ENCODE peak calls at places on chromosomes 1 and 21, in eight cellular contexts. One of them, this sample, is unnamed.

GRCh38 chr1:239434181-239434580 is 47.8 kb downstream of the CHRM3 start:
- DNase-seq in left ventricle myocardium inferior: no peak
- DNase-seq in lung: no peak
- DNase-seq in colonic mucosa: no peak
- DNase-seq in sigmoid colon: no peak
- DNase-seq in uterus: no peak
- DNase-seq in mesenchymal stem cell: no peak
- DNase-seq in cardiac muscle cell: no peak
- DNase-seq in this sample: no peak

GRCh38 chr1:38071530-38072266 is 25.1 kb upstream of the POU3F1 start:
- DNase-seq in left ventricle myocardium inferior: no peak
- DNase-seq in lung: no peak
- DNase-seq in colonic mucosa: no peak
- DNase-seq in sigmoid colon: no peak
- DNase-seq in uterus: no peak
- DNase-seq in mesenchymal stem cell: peak
- DNase-seq in cardiac muscle cell: no peak
- DNase-seq in this sample: peak

GRCh38 chr1:238458924-238459323 is 568.2 kb upstream of the ZP4 start:
- DNase-seq in left ventricle myocardium inferior: no peak
- DNase-seq in lung: no peak
- DNase-seq in colonic mucosa: no peak
- DNase-seq in sigmoid colon: no peak
- DNase-seq in uterus: no peak
- DNase-seq in mesenchymal stem cell: no peak
- DNase-seq in cardiac muscle cell: no peak
- DNase-seq in this sample: no peak

GRCh38 chr1:65527211-65527610 is 106.7 kb downstream of the LEPR start:
- DNase-seq in left ventricle myocardium inferior: no peak
- DNase-seq in lung: no peak
- DNase-seq in colonic mucosa: no peak
- DNase-seq in sigmoid colon: no peak
- DNase-seq in uterus: no peak
- DNase-seq in mesenchymal stem cell: peak
- DNase-seq in cardiac muscle cell: no peak
- DNase-seq in this sample: no peak

GRCh38 chr1:164617607-164618564 is 58.9 kb downstream of the PBX1 start:
- DNase-seq in left ventricle myocardium inferior: no peak
- DNase-seq in lung: peak
- DNase-seq in colonic mucosa: peak
- DNase-seq in sigmoid colon: no peak
- DNase-seq in uterus: no peak
- DNase-seq in mesenchymal stem cell: peak
- DNase-seq in cardiac muscle cell: peak
- DNase-seq in this sample: no peak

GRCh38 chr1:46072975-46073374 is 59.5 kb downstream of the PIK3R3 start:
- DNase-seq in left ventricle myocardium inferior: no peak
- DNase-seq in lung: no peak
- DNase-seq in colonic mucosa: no peak
- DNase-seq in sigmoid colon: no peak
- DNase-seq in uterus: no peak
- DNase-seq in mesenchymal stem cell: no peak
- DNase-seq in cardiac muscle cell: no peak
- DNase-seq in this sample: no peak

GRCh38 chr1:53246261-53247134 is 8.2 kb upstream of the MAGOH start:
- DNase-seq in left ventricle myocardium inferior: no peak
- DNase-seq in lung: no peak
- DNase-seq in colonic mucosa: no peak
- DNase-seq in sigmoid colon: no peak
- DNase-seq in uterus: no peak
- DNase-seq in mesenchymal stem cell: peak
- DNase-seq in cardiac muscle cell: no peak
- DNase-seq in this sample: no peak

GRCh38 chr1:205225901-205226765 is 1.6 kb upstream of the TMCC2 start:
- DNase-seq in left ventricle myocardium inferior: no peak
- DNase-seq in lung: no peak
- DNase-seq in colonic mucosa: no peak
- DNase-seq in sigmoid colon: no peak
- DNase-seq in uterus: peak
- DNase-seq in mesenchymal stem cell: no peak
- DNase-seq in cardiac muscle cell: no peak
- DNase-seq in this sample: no peak

GRCh38 chr1:119702384-119702783 is 9.3 kb upstream of the PHGDH start:
- DNase-seq in left ventricle myocardium inferior: no peak
- DNase-seq in lung: no peak
- DNase-seq in colonic mucosa: no peak
- DNase-seq in sigmoid colon: no peak
- DNase-seq in uterus: no peak
- DNase-seq in mesenchymal stem cell: no peak
- DNase-seq in cardiac muscle cell: no peak
- DNase-seq in this sample: peak

GRCh38 chr1:47514229-47514628 is 76.4 kb downstream of the FOXD2 start:
- DNase-seq in left ventricle myocardium inferior: no peak
- DNase-seq in lung: no peak
- DNase-seq in colonic mucosa: no peak
- DNase-seq in sigmoid colon: no peak
- DNase-seq in uterus: no peak
- DNase-seq in mesenchymal stem cell: no peak
- DNase-seq in cardiac muscle cell: no peak
- DNase-seq in this sample: no peak

GRCh38 chr1:95278173-95278988 is 44.4 kb downstream of the RWDD3 start:
- DNase-seq in left ventricle myocardium inferior: no peak
- DNase-seq in lung: no peak
- DNase-seq in colonic mucosa: no peak
- DNase-seq in sigmoid colon: no peak
- DNase-seq in uterus: no peak
- DNase-seq in mesenchymal stem cell: no peak
- DNase-seq in cardiac muscle cell: no peak
- DNase-seq in this sample: no peak

GRCh38 chr1:215076312-215076711 is 6.2 kb upstream of the KCNK2 start:
- DNase-seq in left ventricle myocardium inferior: no peak
- DNase-seq in lung: no peak
- DNase-seq in colonic mucosa: no peak
- DNase-seq in sigmoid colon: no peak
- DNase-seq in uterus: no peak
- DNase-seq in mesenchymal stem cell: peak
- DNase-seq in cardiac muscle cell: peak
- DNase-seq in this sample: no peak

GRCh38 chr21:41188476-41189146 is 20.7 kb downstream of the BACE2 start:
- DNase-seq in left ventricle myocardium inferior: no peak
- DNase-seq in lung: no peak
- DNase-seq in colonic mucosa: no peak
- DNase-seq in sigmoid colon: no peak
- DNase-seq in uterus: no peak
- DNase-seq in mesenchymal stem cell: no peak
- DNase-seq in cardiac muscle cell: no peak
- DNase-seq in this sample: no peak

GRCh38 chr21:41183575-41183974 is 15.6 kb downstream of the BACE2 start:
- DNase-seq in left ventricle myocardium inferior: no peak
- DNase-seq in lung: no peak
- DNase-seq in colonic mucosa: no peak
- DNase-seq in sigmoid colon: no peak
- DNase-seq in uterus: no peak
- DNase-seq in mesenchymal stem cell: no peak
- DNase-seq in cardiac muscle cell: no peak
- DNase-seq in this sample: no peak

GRCh38 chr21:41186763-41187536 is 19.0 kb downstream of the BACE2 start:
- DNase-seq in left ventricle myocardium inferior: no peak
- DNase-seq in lung: no peak
- DNase-seq in colonic mucosa: no peak
- DNase-seq in sigmoid colon: no peak
- DNase-seq in uterus: no peak
- DNase-seq in mesenchymal stem cell: no peak
- DNase-seq in cardiac muscle cell: no peak
- DNase-seq in this sample: no peak

GRCh38 chr21:41187537-41188025 is 19.6 kb downstream of the BACE2 start:
- DNase-seq in left ventricle myocardium inferior: no peak
- DNase-seq in lung: no peak
- DNase-seq in colonic mucosa: no peak
- DNase-seq in sigmoid colon: no peak
- DNase-seq in uterus: no peak
- DNase-seq in mesenchymal stem cell: no peak
- DNase-seq in cardiac muscle cell: no peak
- DNase-seq in this sample: no peak

DNA sequence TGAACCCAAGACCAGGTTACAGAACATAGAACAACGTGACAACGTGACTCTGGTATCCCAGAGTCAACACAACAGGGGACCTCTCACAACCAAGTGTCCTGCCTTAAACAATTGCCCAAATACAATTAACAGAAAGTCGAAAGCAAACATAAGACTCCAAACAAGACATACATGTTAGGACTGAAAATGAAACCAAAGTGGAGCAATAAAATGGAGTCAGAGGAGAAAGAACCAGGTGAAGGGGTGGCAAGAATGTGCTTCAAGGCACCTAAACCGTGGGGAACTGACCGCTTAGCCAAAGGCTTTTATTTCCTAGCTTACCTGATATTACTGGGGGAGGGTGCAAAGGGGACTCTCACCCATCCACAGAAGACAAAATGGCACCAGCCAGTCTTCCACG is 17.8 kb downstream of the BACE2 start:
- DNase-seq in left ventricle myocardium inferior: no peak
- DNase-seq in lung: no peak
- DNase-seq in colonic mucosa: no peak
- DNase-seq in sigmoid colon: no peak
- DNase-seq in uterus: no peak
- DNase-seq in mesenchymal stem cell: no peak
- DNase-seq in cardiac muscle cell: no peak
- DNase-seq in this sample: no peak
- H3K4me3 ChIP-seq in left ventricle myocardium inferior: no peak
- H3K4me3 ChIP-seq in lung: no peak
- H3K4me3 ChIP-seq in colonic mucosa: no peak
- H3K4me3 ChIP-seq in sigmoid colon: no peak
- H3K4me3 ChIP-seq in uterus: no peak
- H3K4me3 ChIP-seq in mesenchymal stem cell: no peak
- H3K4me3 ChIP-seq in cardiac muscle cell: no peak
- H3K4me3 ChIP-seq in this sample: no peak

DNA sequence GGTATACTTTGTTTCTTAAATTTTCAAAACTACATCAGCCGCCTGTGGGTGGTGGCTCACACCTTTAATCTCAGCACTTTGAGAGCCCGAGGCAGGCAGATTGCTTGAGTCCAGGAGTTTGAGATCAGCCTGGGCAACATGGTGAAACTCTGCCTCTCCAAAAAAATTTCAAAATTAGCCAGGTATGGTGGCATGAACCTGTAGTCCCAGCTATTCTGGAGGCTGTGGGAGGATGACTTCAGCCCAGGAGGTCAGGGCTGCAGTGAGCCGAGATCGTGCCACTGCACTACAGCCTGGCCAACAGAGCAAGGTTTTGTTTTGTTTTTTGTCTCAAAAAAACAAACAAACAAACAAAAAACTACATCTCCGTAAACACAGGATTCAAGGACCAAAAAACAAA is 3.3 kb downstream of the EYA3 start:
- DNase-seq in left ventricle myocardium inferior: no peak
- DNase-seq in lung: no peak
- DNase-seq in colonic mucosa: no peak
- DNase-seq in sigmoid colon: no peak
- DNase-seq in uterus: no peak
- DNase-seq in mesenchymal stem cell: no peak
- DNase-seq in cardiac muscle cell: no peak
- DNase-seq in this sample: no peak
- H3K4me3 ChIP-seq in left ventricle myocardium inferior: no peak
- H3K4me3 ChIP-seq in lung: no peak
- H3K4me3 ChIP-seq in colonic mucosa: no peak
- H3K4me3 ChIP-seq in sigmoid colon: no peak
- H3K4me3 ChIP-seq in uterus: no peak
- H3K4me3 ChIP-seq in mesenchymal stem cell: no peak
- H3K4me3 ChIP-seq in cardiac muscle cell: no peak
- H3K4me3 ChIP-seq in this sample: no peak

DNA sequence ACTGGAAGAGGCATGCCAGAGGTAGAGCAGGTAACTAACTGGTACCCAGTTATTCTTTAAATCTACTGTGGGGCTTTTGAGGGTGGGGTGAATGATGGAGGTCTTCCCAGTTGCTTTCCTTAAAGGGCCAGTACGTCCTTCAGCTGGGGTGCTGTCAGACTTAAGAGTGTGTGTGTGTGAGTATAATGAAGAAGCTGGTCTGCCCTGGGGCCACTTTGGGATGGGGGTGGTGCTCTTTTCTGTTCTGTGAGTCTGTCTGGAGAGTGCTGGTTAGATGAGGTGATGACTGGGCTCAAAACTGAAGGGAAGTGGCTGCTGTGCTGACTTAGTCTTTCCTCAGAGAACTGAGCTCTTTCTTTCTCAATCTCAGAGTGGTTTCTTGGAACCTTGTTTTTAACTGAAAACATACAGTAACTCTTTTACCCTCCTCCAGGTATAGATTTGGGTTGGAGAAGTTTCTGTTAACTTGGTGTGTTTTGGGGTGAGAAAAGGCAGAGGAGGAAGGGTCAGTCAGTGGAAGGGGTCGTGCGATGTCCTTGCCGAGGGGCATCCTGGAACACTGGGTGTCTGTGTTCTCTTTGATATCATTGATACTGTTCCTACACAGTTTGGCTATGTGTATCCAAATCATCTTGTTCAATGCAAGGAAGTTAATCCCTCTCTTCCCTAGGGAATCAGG is 746 bp downstream of the MACF1 start:
- DNase-seq in left ventricle myocardium inferior: peak
- DNase-seq in lung: peak
- DNase-seq in colonic mucosa: peak
- DNase-seq in sigmoid colon: no peak
- DNase-seq in uterus: peak
- DNase-seq in mesenchymal stem cell: peak
- DNase-seq in cardiac muscle cell: peak
- DNase-seq in this sample: peak
- H3K4me3 ChIP-seq in left ventricle myocardium inferior: peak
- H3K4me3 ChIP-seq in lung: no peak
- H3K4me3 ChIP-seq in colonic mucosa: peak
- H3K4me3 ChIP-seq in sigmoid colon: peak
- H3K4me3 ChIP-seq in uterus: peak
- H3K4me3 ChIP-seq in mesenchymal stem cell: peak
- H3K4me3 ChIP-seq in cardiac muscle cell: peak
- H3K4me3 ChIP-seq in this sample: peak

GRCh38 chr1:31238612-31238985 is 1.1 kb downstream of the NKAIN1 start:
- DNase-seq in left ventricle myocardium inferior: no peak
- DNase-seq in lung: no peak
- DNase-seq in colonic mucosa: no peak
- DNase-seq in sigmoid colon: no peak
- DNase-seq in uterus: no peak
- DNase-seq in mesenchymal stem cell: no peak
- DNase-seq in cardiac muscle cell: no peak
- DNase-seq in this sample: no peak

GRCh38 chr1:31243451-31244286 is 4.0 kb upstream of the NKAIN1 start:
- DNase-seq in left ventricle myocardium inferior: no peak
- DNase-seq in lung: no peak
- DNase-seq in colonic mucosa: no peak
- DNase-seq in sigmoid colon: peak
- DNase-seq in uterus: no peak
- DNase-seq in mesenchymal stem cell: peak
- DNase-seq in cardiac muscle cell: no peak
- DNase-seq in this sample: peak

GRCh38 chr1:31238986-31239613 is 587 bp downstream of the NKAIN1 start:
- DNase-seq in left ventricle myocardium inferior: no peak
- DNase-seq in lung: no peak
- DNase-seq in colonic mucosa: peak
- DNase-seq in sigmoid colon: peak
- DNase-seq in uterus: no peak
- DNase-seq in mesenchymal stem cell: peak
- DNase-seq in cardiac muscle cell: peak
- DNase-seq in this sample: no peak

GRCh38 chr1:31241321-31241720 is 1.6 kb upstream of the NKAIN1 start:
- DNase-seq in left ventricle myocardium inferior: no peak
- DNase-seq in lung: no peak
- DNase-seq in colonic mucosa: no peak
- DNase-seq in sigmoid colon: peak
- DNase-seq in uterus: no peak
- DNase-seq in mesenchymal stem cell: no peak
- DNase-seq in cardiac muscle cell: no peak
- DNase-seq in this sample: no peak

GRCh38 chr1:31239653-31240241 is at the start of gene NKAIN1:
- DNase-seq in left ventricle myocardium inferior: no peak
- DNase-seq in lung: no peak
- DNase-seq in colonic mucosa: no peak
- DNase-seq in sigmoid colon: peak
- DNase-seq in uterus: no peak
- DNase-seq in mesenchymal stem cell: peak
- DNase-seq in cardiac muscle cell: peak
- DNase-seq in this sample: no peak
- H3K4me3 ChIP-seq in left ventricle myocardium inferior: peak
- H3K4me3 ChIP-seq in lung: no peak
- H3K4me3 ChIP-seq in colonic mucosa: peak
- H3K4me3 ChIP-seq in sigmoid colon: peak
- H3K4me3 ChIP-seq in uterus: no peak
- H3K4me3 ChIP-seq in mesenchymal stem cell: peak
- H3K4me3 ChIP-seq in cardiac muscle cell: peak
- H3K4me3 ChIP-seq in this sample: peak